ENCODE peak calls at places on chromosomes 2 and 18, in six cellular contexts. R, I, Z, J, L and N are unnamed samples.

GRCh38 chr2:195407782-195408181 is 249.2 kb upstream of the SLC39A10 start:
- DNase-seq in R (peak; percentile 66), I (no peak), Z (no peak), J (no peak), L (no peak), N (peak; percentile 66)

GRCh38 chr2:221494556-221494955 is 77.5 kb downstream of the EPHA4 start:
- DNase-seq in R (peak; percentile 8), I (no peak), Z (peak; percentile 8), J (no peak), L (no peak), N (peak; percentile 24)

GRCh38 chr2:21836261-21836660 is 712.5 kb downstream of the TDRD15 start:
- DNase-seq in R (no peak), I (no peak), Z (no peak), J (no peak), L (no peak), N (no peak)

GRCh38 chr2:66389651-66390131 is 45.2 kb upstream of the MEIS1 start:
- DNase-seq in R (peak; percentile 40), I (no peak), Z (no peak), J (no peak), L (no peak), N (peak; percentile 79)

GRCh38 chr2:175251425-175252041 is 70.0 kb upstream of the ATP5MC3 start:
- DNase-seq in R (peak; percentile 66), I (peak; percentile 40), Z (peak; percentile 24), J (peak; percentile 54), L (peak; percentile 42), N (peak; percentile 71)

GRCh38 chr2:100272848-100273329 is 49.4 kb downstream of the LONRF2 start:
- DNase-seq in R (no peak), I (peak; percentile 32), Z (no peak), J (no peak), L (no peak), N (no peak)

GRCh38 chr18:75127143-75128021 is 81.6 kb downstream of the PTGR3 start:
- DNase-seq in R (no peak), I (no peak), Z (no peak), J (no peak), L (no peak), N (peak; percentile 23)

GRCh38 chr2:177772529-177772928 is 300.0 kb downstream of the PDE11A start:
- DNase-seq in R (peak; percentile 54), I (peak; percentile 12), Z (peak; percentile 39), J (peak; percentile 57), L (peak; percentile 39), N (peak; percentile 76)

GRCh38 chr2:42928161-42928691 is 135.8 kb upstream of the HAAO start:
- DNase-seq in R (no peak), I (no peak), Z (no peak), J (no peak), L (peak; percentile 64), N (no peak)

GRCh38 chr2:84273406-84273805 is 185.7 kb downstream of the SUCLG1 start:
- DNase-seq in R (no peak), I (no peak), Z (no peak), J (no peak), L (no peak), N (no peak)

GRCh38 chr2:231163011-231163410 is 35.4 kb upstream of the ARMC9 start:
- DNase-seq in R (no peak), I (no peak), Z (no peak), J (no peak), L (no peak), N (no peak)

GRCh38 chr2:128362889-128363228 is 44.2 kb upstream of the HS6ST1 start:
- DNase-seq in R (peak; percentile 80), I (no peak), Z (no peak), J (no peak), L (peak; percentile 90), N (no peak)

GRCh38 chr2:96156926-96157648 is 11.8 kb upstream of the DUSP2 start:
- DNase-seq in R (no peak), I (no peak), Z (no peak), J (no peak), L (no peak), N (no peak)

GRCh38 chr18:22827216-22827615 is 105.9 kb upstream of the RBBP8 start:
- DNase-seq in R (peak; percentile 37), I (no peak), Z (no peak), J (no peak), L (no peak), N (peak; percentile 19)

GRCh38 chr2:240205348-240205747 is 64.9 kb upstream of the OTOS start:
- DNase-seq in R (peak; percentile 85), I (no peak), Z (no peak), J (no peak), L (peak; percentile 58), N (peak; percentile 91)

GRCh38 chr2:108449410-108450200 is 599 bp downstream of the GCC2 start:
- DNase-seq in R (peak; percentile 63), I (peak; percentile 50), Z (peak; percentile 26), J (peak; percentile 19), L (no peak), N (peak; percentile 27)

GRCh38 chr2:160324161-160324768 is 124.2 kb upstream of the ITGB6 start:
- DNase-seq in R (peak; percentile 67), I (peak; percentile 39), Z (peak; percentile 26), J (peak; percentile 50), L (peak; percentile 49), N (peak; percentile 77)

GRCh38 chr2:22626621-22627020 is 758.4 kb upstream of the KLHL29 start:
- DNase-seq in R (no peak), I (no peak), Z (no peak), J (no peak), L (peak; percentile 54), N (no peak)

GRCh38 chr2:55111570-55112228 is 61.4 kb upstream of the RTN4 start:
- DNase-seq in R (peak; percentile 97), I (no peak), Z (peak; percentile 74), J (no peak), L (no peak), N (peak; percentile 89)

GRCh38 chr18:23986610-23987359 is 27.8 kb upstream of the TTC39C start:
- DNase-seq in R (no peak), I (no peak), Z (no peak), J (no peak), L (no peak), N (peak; percentile 56)

GRCh38 chr2:231297108-231297908 is 98.2 kb upstream of the B3GNT7 start:
- DNase-seq in R (peak; percentile 74), I (peak; percentile 87), Z (peak; percentile 10), J (peak; percentile 67), L (peak; percentile 86), N (peak; percentile 68)

GRCh38 chr2:199806179-199806578 is 44.8 kb downstream of the FTCDNL1 start:
- DNase-seq in R (no peak), I (no peak), Z (no peak), J (no peak), L (no peak), N (no peak)

GRCh38 chr2:239739206-239739605 is 285.9 kb downstream of the NDUFA10 start:
- DNase-seq in R (no peak), I (no peak), Z (no peak), J (no peak), L (no peak), N (no peak)

GRCh38 chr2:726158-726557 is 49.0 kb upstream of the TMEM18 start:
- DNase-seq in R (no peak), I (no peak), Z (no peak), J (peak; percentile 42), L (no peak), N (no peak)

GRCh38 chr18:58605027-58606020 is 23.6 kb downstream of the ALPK2 start:
- DNase-seq in R (peak; percentile 65), I (no peak), Z (peak; percentile 56), J (no peak), L (no peak), N (peak; percentile 79)

GRCh38 chr2:112891333-112891950 is 19.5 kb upstream of the IL37 start:
- DNase-seq in R (no peak), I (no peak), Z (peak; percentile 72), J (no peak), L (no peak), N (peak; percentile 84)

GRCh38 chr2:109460553-109461324 is 153.0 kb downstream of the SEPTIN10 start:
- DNase-seq in R (no peak), I (no peak), Z (no peak), J (no peak), L (no peak), N (peak; percentile 46)

GRCh38 chr2:237141556-237141955 is 55.9 kb downstream of the COPS8 start:
- DNase-seq in R (peak; percentile 90), I (no peak), Z (no peak), J (no peak), L (no peak), N (peak; percentile 52)
- TF ChIP-seq EZH2phosphoT487 in R (no peak), I (no peak), Z (no peak), J (no peak), L (no peak), N (no peak)

DNA sequence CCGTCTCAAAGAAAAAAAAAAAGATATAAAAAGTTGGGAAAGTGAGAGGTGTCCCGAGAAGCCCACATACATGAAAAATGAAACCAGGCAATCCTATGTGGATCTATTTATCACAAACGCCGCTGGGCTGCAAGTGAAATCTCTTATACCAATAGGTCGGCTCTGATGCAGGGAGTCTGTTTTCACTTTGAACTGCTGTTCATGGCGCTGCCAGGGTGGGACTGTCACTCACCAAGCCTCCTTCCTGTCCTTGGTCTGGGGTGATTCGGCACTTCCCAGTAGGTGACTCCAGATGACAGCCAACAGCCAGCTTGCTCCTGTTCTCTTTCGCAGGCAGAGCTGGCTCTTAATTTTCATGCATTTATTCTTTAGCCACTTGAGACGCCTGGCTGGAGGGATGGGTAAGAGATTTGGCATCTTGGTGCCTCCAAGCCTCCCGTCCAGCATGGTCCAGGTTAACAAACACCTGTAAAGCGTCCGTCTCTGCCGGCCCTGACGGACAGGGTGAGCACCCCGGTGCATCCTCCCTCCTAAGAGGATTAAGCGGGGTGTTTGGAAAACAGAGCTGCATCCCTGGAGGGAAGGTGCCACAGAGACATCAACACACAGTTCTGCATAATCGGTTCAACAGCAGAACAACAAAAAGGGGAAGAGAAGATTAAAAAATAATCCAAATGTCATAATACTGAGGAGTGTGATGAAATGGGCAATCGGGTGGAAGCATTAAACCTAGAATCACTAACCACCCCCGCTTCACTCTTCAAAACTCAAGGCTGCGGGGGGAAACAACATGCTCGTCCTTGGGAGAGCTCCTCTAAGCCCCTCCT is 58.7 kb downstream of the STEAP3 start:
- DNase-seq in R (no peak), I (no peak), Z (no peak), J (no peak), L (no peak), N (no peak)
- H3K9ac ChIP-seq in R (no peak overlapping the region), I (no peak overlapping the region), Z (no peak overlapping the region), J (no peak overlapping the region), L (no peak overlapping the region), N (no peak overlapping the region)

DNA sequence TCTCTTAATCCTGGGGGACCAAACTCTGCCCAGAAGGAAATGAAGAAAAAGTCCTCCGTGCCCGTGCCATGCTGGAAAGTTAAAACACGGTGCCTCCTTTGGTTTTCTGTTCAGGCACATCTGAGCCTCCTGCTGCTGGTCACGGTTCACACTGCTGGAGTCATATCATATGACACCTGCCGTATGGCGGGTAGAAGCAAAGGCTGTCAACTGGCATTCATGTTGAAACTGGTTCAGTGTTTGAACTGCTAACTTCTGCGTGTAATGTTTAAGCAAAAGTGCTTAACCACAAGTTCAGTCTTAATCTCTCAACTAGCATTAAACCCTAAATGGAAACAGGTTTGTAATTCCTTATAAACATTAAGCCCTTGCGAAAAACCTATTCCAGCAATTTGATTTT is 3.1 kb downstream of the STK39 start:
- DNase-seq in R (no peak), I (no peak), Z (no peak), J (no peak), L (no peak), N (peak; percentile 35)
- H4K20me1 ChIP-seq in R (no peaks in the 10 kb centered on the region), I (peaks cover 31% of the 10 kb centered on the region), Z (no peaks in the 10 kb centered on the region), J (no peaks in the 10 kb centered on the region), L (peaks cover 10% of the 10 kb centered on the region), N (peaks cover 8% of the 10 kb centered on the region)

DNA sequence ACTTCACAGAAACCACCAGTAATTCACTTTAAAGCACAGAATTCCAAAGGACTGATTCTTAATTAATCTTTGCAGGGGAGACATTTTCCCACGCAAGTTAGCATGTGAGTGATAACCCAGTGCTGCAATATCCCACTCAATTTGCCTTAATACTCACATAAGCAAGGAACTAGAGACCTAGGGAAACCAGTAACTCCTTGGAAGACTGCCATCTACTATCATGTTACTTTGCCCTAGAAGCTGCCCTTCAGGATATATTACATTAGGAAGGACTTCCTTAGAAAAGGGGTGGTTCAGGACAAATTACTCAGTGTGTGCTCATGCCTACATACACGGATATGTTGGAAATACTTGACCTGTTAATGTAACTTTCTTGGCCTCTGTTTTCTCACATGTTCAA is 102.2 kb downstream of the OSR1 start:
- DNase-seq in R (peak; percentile 89), I (peak; percentile 9), Z (peak; percentile 13), J (no peak), L (no peak), N (peak; percentile 99)
- TF ChIP-seq EZH2phosphoT487 in R (no peak), I (no peak), Z (no peak), J (no peak), L (no peak), N (no peak)